ENCODE peak calls at places on chromosomes 12 and 14, in seven cellular contexts. Z, N, H, G, X, M and E are unnamed samples.

GRCh38 chr12:77609016-77609415 is 221.7 kb upstream of the NAV3 start:
- DNase-seq in Z (no peak), N (no peak), H (no peak), G (no peak), X (no peak), M (no peak), E (no peak)

GRCh38 chr14:67820428-67820881 is 876 bp downstream of the RAD51B start:
- DNase-seq in Z (no peak), N (peak; percentile 24), H (peak; percentile 67), G (peak; percentile 83), X (peak; percentile 22), M (no peak), E (peak; percentile 6)

GRCh38 chr12:68971404-68971803 is 38.4 kb upstream of the CPM start:
- DNase-seq in Z (peak; percentile 67), N (peak; percentile 52), H (no peak), G (no peak), X (no peak), M (no peak), E (no peak)

GRCh38 chr12:87152841-87153528 is 876.2 kb downstream of the C12orf50 start:
- DNase-seq in Z (no peak), N (peak; percentile 12), H (no peak), G (peak; percentile 15), X (no peak), M (no peak), E (no peak)

GRCh38 chr12:97022831-97023230 is 115.8 kb downstream of the NEDD1 start:
- DNase-seq in Z (no peak), N (no peak), H (no peak), G (no peak), X (no peak), M (no peak), E (no peak)

GRCh38 chr12:104662203-104662602 is 205.5 kb downstream of the CHST11 start:
- DNase-seq in Z (no peak), N (peak; percentile 84), H (no peak), G (no peak), X (no peak), M (no peak), E (no peak)

GRCh38 chr14:99633141-99633540 is 11.8 kb upstream of the HHIPL1 start:
- DNase-seq in Z (no peak), N (no peak), H (no peak), G (no peak), X (no peak), M (no peak), E (no peak)

GRCh38 chr14:76267322-76268012 is 108.5 kb upstream of the ESRRB start:
- DNase-seq in Z (peak; percentile 39), N (peak; percentile 78), H (peak; percentile 60), G (peak; percentile 66), X (no peak), M (peak; percentile 73), E (no peak)

GRCh38 chr12:1405619-1406018 is 188.8 kb downstream of the FBXL14 start:
- DNase-seq in Z (no peak), N (no peak), H (no peak), G (no peak), X (no peak), M (no peak), E (no peak)

GRCh38 chr14:90883197-90883596 is 67.0 kb upstream of the TTC7B start:
- DNase-seq in Z (no peak), N (no peak), H (no peak), G (no peak), X (no peak), M (no peak), E (no peak)

GRCh38 chr12:71183846-71184245 is 26.0 kb upstream of the TSPAN8 start:
- DNase-seq in Z (peak; percentile 7), N (peak; percentile 65), H (no peak), G (no peak), X (no peak), M (no peak), E (no peak)

GRCh38 chr12:75489613-75490210 is 9.2 kb downstream of the GLIPR1 start:
- DNase-seq in Z (peak; percentile 61), N (peak; percentile 21), H (no peak), G (no peak), X (no peak), M (no peak), E (no peak)

GRCh38 chr14:34000396-34000795 is 49.5 kb upstream of the EGLN3 start:
- DNase-seq in Z (no peak), N (no peak), H (no peak), G (no peak), X (no peak), M (peak; percentile 27), E (no peak)

GRCh38 chr12:125263385-125263784 is 198.2 kb downstream of the AACS start:
- DNase-seq in Z (no peak), N (no peak), H (no peak), G (no peak), X (no peak), M (no peak), E (no peak)

GRCh38 chr12:24922109-24922508 is 26.8 kb downstream of the BCAT1 start:
- DNase-seq in Z (no peak), N (no peak), H (no peak), G (no peak), X (no peak), M (no peak), E (no peak)

GRCh38 chr14:88168498-88169165 is 154.4 kb downstream of the KCNK10 start:
- DNase-seq in Z (peak; percentile 15), N (peak; percentile 61), H (peak; percentile 58), G (peak; percentile 78), X (peak; percentile 37), M (no peak), E (peak; percentile 62)

GRCh38 chr14:24196071-24197061 is 1.1 kb upstream of the TM9SF1 start:
- DNase-seq in Z (peak; percentile 13), N (peak; percentile 30), H (no peak), G (peak; percentile 21), X (peak; percentile 27), M (no peak), E (no peak)

GRCh38 chr12:46562625-46563228 is 190.2 kb upstream of the SLC38A2 start:
- DNase-seq in Z (peak; percentile 86), N (peak; percentile 92), H (no peak), G (peak; percentile 25), X (no peak), M (no peak), E (no peak)

GRCh38 chr12:27571463-27571862 is 47.5 kb downstream of the PPFIBP1 start:
- DNase-seq in Z (peak; percentile 96), N (peak; percentile 61), H (no peak), G (no peak), X (no peak), M (no peak), E (no peak)

GRCh38 chr14:77459072-77459723 is 1.3 kb downstream of the AHSA1 start:
- DNase-seq in Z (peak; percentile 81), N (peak; percentile 82), H (peak; percentile 85), G (peak; percentile 84), X (peak; percentile 41), M (no peak), E (peak; percentile 75)

GRCh38 chr14:98210045-98210678 is 1061.8 kb downstream of the BCL11B start:
- DNase-seq in Z (peak; percentile 2), N (no peak), H (no peak), G (peak; percentile 84), X (no peak), M (no peak), E (peak; percentile 49)
- H3K4me3 ChIP-seq in Z (no peak overlapping the region), N (no peak overlapping the region), H (no peak overlapping the region), G (no peak overlapping the region), X (no peak overlapping the region), M (no peak overlapping the region), E (peak overlapping the region; percentile 27)

GRCh38 chr12:133206390-133206789 is 25.1 kb downstream of the ZNF268 start:
- DNase-seq in Z (no peak), N (no peak), H (no peak), G (no peak), X (no peak), M (no peak), E (no peak)
- H3K4me3 ChIP-seq in Z (no peak overlapping the region), N (no peak overlapping the region), H (no peak overlapping the region), G (no peak overlapping the region), X (no peak overlapping the region), M (no peak overlapping the region), E (no peak overlapping the region)

GRCh38 chr12:57511161-57511560 is 9.2 kb downstream of the DDIT3 start:
- DNase-seq in Z (no peak), N (no peak), H (no peak), G (no peak), X (no peak), M (no peak), E (no peak)
- H3K4me3 ChIP-seq in Z (no peak overlapping the region), N (no peak overlapping the region), H (no peak overlapping the region), G (no peak overlapping the region), X (no peak overlapping the region), M (no peak overlapping the region), E (no peak overlapping the region)

DNA sequence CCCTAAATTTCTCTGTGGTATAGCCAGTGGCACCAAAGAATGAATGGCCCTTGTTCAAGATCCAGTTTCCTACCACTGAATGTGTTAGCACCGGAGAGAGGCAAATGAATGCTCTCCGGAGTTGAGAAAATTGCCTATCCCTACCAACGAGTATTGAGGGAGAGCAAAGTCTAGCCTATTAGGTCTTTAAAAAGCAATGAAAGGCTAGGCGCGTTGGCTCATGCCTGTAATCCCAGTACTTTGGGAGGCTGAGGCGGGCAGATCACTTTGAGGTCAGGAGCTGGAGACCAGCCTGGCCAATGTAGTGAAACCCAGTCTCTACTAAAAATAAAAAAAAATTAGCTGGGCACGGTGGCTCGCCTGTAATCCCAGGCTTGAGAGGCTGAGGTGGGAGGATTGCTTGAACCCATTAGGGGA is 898 bp upstream of the RAB15 start:
- DNase-seq in Z (no peak), N (no peak), H (peak; percentile 30), G (no peak), X (no peak), M (no peak), E (no peak)
- H3K4me3 ChIP-seq in Z (peak overlapping the region; percentile 63), N (no peak overlapping the region), H (no peak overlapping the region), G (no peak overlapping the region), X (no peak overlapping the region), M (no peak overlapping the region), E (no peak overlapping the region)

DNA sequence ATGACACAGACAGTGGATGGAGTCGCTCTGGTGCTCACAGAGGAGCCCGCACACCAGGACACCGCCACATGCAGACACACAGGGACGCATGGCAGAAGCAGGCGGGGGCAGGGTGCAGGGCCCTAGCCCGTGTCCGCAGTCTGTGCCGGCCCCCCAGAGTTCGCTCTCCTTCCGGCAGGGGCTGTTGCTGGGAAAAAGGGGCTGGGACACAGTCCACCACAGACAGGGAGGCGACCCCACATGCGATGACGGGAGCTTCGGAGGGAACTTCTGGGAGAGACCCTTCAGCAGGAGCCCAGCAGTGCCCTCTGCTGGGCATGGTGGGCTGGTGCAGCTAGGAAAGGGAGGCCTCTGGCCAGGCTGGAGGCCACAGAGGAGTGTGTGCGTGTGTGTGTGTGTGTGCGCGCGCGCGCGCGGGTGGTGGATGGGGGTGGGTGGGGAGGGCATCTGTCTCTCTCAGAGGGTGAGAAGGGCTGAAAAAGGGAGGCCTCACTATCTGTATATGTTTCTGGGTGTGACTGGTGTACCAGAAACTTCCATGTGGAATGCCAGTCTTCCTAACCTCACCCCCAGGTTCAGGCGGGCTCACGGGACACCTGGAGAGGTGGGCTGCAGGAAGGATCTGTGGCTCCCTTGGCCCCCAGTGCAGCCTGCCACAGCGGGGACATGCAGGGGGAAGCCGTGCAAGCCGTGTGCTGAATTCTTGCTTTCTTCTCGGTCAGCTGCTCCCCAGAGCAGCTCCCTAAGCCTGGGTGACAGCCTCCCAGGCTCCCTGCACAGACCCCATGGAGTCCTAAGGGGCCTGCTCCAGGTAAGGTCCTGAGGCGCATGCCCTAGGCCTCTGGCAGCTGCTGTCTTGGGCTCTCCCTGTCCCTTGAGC is 60.7 kb downstream of the PLEKHG3 start:
- DNase-seq in Z (peak; percentile 76), N (peak; percentile 78), H (peak; percentile 77), G (peak; percentile 91), X (peak; percentile 55), M (peak; percentile 83), E (peak; percentile 73)
- H3K4me3 ChIP-seq in Z (no peak overlapping the region), N (no peak overlapping the region), H (no peak overlapping the region), G (no peak overlapping the region), X (no peak overlapping the region), M (no peak overlapping the region), E (no peak overlapping the region)